ENCODE peak calls at places on chromosome 19, in nine cellular contexts. F, N, B, E, R, O, H, Y and L are unnamed samples.

GRCh38 chr19:46731584-46731983 is 14.3 kb upstream of the FKRP start:
- DNase-seq in F (no peak), N (no peak), B (no peak), E (no peak), R (no peak), O (no peak), H (peak; percentile 82), Y (no peak), L (no peak)

GRCh38 chr19:4393947-4394590 is 6.3 kb downstream of the SH3GL1 start:
- DNase-seq in F (no peak), N (peak; percentile 76), B (no peak), E (no peak), R (no peak), O (no peak), H (no peak), Y (no peak), L (no peak)

GRCh38 chr19:51321799-51322198 is 10.4 kb downstream of the IGLON5 start:
- DNase-seq in F (no peak), N (no peak), B (no peak), E (no peak), R (no peak), O (no peak), H (peak; percentile 55), Y (no peak), L (no peak)

GRCh38 chr19:18807861-18808331 is 16.8 kb upstream of the COMP start:
- DNase-seq in F (no peak), N (no peak), B (no peak), E (no peak), R (no peak), O (no peak), H (no peak), Y (no peak), L (no peak)

GRCh38 chr19:50263176-50263575 is 59.8 kb downstream of the MYH14 start:
- DNase-seq in F (no peak), N (no peak), B (no peak), E (no peak), R (no peak), O (no peak), H (no peak), Y (no peak), L (peak; percentile 35)

GRCh38 chr19:44666852-44667251 is 4.4 kb upstream of the CEACAM19 start:
- DNase-seq in F (no peak), N (no peak), B (no peak), E (no peak), R (no peak), O (no peak), H (no peak), Y (no peak), L (no peak)

GRCh38 chr19:45404557-45405434 is at the start of gene PPP1R13L:
- DNase-seq in F (peak; percentile 92), N (peak; percentile 86), B (peak; percentile 69), E (peak; percentile 57), R (peak; percentile 77), O (peak; percentile 93), H (peak; percentile 88), Y (peak; percentile 69), L (peak; percentile 95)

GRCh38 chr19:33675501-33676124 is 53.9 kb downstream of the CHST8 start:
- DNase-seq in F (no peak), N (peak; percentile 38), B (no peak), E (no peak), R (no peak), O (peak; percentile 31), H (peak; percentile 81), Y (no peak), L (peak; percentile 48)

GRCh38 chr19:50639121-50640112 is at the start of gene SYT3:
- DNase-seq in F (no peak), N (peak; percentile 87), B (no peak), E (no peak), R (no peak), O (peak; percentile 53), H (peak; percentile 79), Y (no peak), L (peak; percentile 83)

GRCh38 chr19:46393456-46394397 is 19.6 kb downstream of the CCDC8 start:
- DNase-seq in F (no peak), N (no peak), B (no peak), E (peak; percentile 38), R (no peak), O (no peak), H (peak; percentile 59), Y (peak; percentile 34), L (peak; percentile 55)

DNA sequence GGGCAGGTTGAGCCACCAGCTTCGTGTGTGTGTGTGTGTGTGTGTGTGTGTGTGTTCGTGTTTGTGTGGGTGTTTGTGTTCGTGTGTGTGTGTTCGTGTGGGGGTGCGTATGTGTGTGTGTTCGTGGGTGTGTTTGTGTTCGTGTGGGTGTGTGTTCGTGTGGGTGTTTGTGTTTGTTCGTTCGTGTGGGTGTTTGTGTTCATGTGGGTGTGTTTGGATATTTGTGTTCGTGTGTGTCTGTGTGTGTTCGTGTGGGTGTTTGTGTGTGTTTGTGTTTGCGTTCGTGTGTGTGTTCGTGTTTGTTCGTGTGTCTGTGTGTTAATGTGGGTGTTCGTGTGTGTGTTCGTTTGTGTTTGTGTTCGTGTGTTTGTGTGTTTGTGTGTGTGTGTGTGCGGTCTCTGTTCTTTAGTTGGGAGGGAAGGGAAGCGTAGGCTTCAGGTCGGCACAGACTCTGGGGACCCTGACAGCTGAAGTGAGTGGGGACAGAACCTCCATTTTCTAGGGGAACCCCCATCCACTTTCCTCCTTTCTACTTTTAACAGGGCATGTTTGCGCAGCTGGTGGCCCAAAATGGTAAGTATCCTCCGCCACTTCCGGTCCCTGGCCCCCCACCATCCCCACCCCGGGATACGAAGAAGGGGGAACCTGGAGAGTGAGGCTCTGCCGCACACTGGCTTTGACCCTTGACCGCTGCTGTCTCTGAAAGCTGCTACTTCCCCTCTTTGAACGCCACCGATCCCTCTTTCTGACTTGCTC is 1.6 kb downstream of the TNFSF9 start:
- DNase-seq in F (no peak), N (no peak), B (no peak), E (no peak), R (no peak), O (peak; percentile 73), H (peak; percentile 84), Y (no peak), L (no peak)
- H3K4me3 ChIP-seq in F (no peak overlapping the region), N (peak overlapping the region; percentile 30), B (no peak overlapping the region), E (peak overlapping the region; percentile 49), R (peak overlapping the region; percentile 70), O (peak overlapping the region; percentile 64), H (peak overlapping the region; percentile 76), Y (no peak overlapping the region), L (no peak overlapping the region)

DNA sequence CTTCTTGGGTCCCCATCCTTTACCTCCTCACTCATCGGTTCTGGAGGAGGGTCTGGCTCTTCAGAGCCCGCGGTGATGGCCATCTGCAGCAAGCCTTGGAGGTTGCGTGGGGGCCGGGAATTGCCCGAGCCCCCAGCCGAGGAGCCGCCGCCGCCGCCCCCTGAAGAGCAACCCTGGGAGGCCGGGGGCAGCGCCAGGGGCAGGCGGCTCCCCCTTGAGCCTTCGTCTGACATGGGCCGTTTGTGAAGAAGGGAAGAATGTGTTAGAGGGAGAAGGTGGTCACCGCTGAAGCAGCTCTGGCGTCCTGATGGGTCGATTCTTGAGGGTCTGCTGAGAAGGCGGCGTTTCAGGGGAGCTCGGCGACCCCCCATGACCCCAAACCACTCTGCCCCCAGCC is 536 bp downstream of the HSPBP1 start:
- DNase-seq in F (no peak), N (no peak), B (no peak), E (no peak), R (no peak), O (no peak), H (no peak), Y (no peak), L (peak; percentile 58)
- H3K4me3 ChIP-seq in F (peak overlapping the region; percentile 73), N (peak overlapping the region; percentile 81), B (peak overlapping the region; percentile 84), E (peak overlapping the region; percentile 97), R (peak overlapping the region; percentile 96), O (peak overlapping the region; percentile 50), H (peak overlapping the region; percentile 71), Y (peak overlapping the region; percentile 77), L (peak overlapping the region; percentile 82)

DNA sequence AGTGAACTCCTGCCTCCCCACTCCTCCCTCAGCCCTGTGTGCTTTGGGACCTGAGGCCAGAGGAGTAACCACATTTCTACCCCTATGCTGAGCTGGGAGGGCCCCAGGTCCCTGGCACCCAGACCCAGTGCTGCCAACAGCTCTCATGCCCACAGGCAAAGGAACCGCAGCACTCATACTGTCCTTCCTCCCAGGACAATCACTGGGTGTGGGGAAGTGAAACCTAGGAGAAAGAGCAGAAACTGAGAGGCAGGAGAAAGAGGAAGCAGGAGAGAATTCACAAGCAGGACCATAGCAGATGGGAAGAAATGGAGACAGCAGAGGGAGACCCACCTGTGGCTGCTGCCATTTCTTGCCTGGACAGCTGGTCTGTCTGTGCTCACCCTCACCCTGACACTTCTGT is 18.8 kb downstream of the CCDC97 start:
- DNase-seq in F (no peak), N (no peak), B (no peak), E (no peak), R (no peak), O (no peak), H (no peak), Y (no peak), L (no peak)
- H3K4me3 ChIP-seq in F (no peak overlapping the region), N (no peak overlapping the region), B (no peak overlapping the region), E (peak overlapping the region; percentile 64), R (no peak overlapping the region), O (peak overlapping the region; percentile 28), H (peak overlapping the region; percentile 57), Y (no peak overlapping the region), L (no peak overlapping the region)

GRCh38 chr19:39319098-39319891 is 1.4 kb downstream of the LRFN1 start:
- DNase-seq in F (no peak), N (no peak), B (no peak), E (no peak), R (no peak), O (no peak), H (no peak), Y (no peak), L (no peak)

GRCh38 chr19:39318690-39319089 is 2.0 kb downstream of the LRFN1 start:
- DNase-seq in F (no peak), N (no peak), B (no peak), E (no peak), R (no peak), O (no peak), H (no peak), Y (no peak), L (no peak)

GRCh38 chr19:39321832-39322176 is 1.1 kb upstream of the LRFN1 start:
- DNase-seq in F (no peak), N (no peak), B (no peak), E (no peak), R (no peak), O (no peak), H (no peak), Y (no peak), L (peak; percentile 9)

GRCh38 chr19:39319892-39320168 is 833 bp downstream of the LRFN1 start:
- DNase-seq in F (no peak), N (no peak), B (no peak), E (no peak), R (no peak), O (no peak), H (no peak), Y (no peak), L (no peak)

GRCh38 chr19:39320948-39321831 is 527 bp upstream of the LRFN1 start:
- DNase-seq in F (no peak), N (no peak), B (no peak), E (no peak), R (no peak), O (no peak), H (no peak), Y (no peak), L (no peak)
- H3K4me3 ChIP-seq in F (no peak overlapping the region), N (peak overlapping the region; percentile 21), B (peak overlapping the region; percentile 69), E (no peak overlapping the region), R (peak overlapping the region; percentile 31), O (peak overlapping the region; percentile 66), H (peak overlapping the region; percentile 78), Y (peak overlapping the region; percentile 20), L (no peak overlapping the region)

DNA sequence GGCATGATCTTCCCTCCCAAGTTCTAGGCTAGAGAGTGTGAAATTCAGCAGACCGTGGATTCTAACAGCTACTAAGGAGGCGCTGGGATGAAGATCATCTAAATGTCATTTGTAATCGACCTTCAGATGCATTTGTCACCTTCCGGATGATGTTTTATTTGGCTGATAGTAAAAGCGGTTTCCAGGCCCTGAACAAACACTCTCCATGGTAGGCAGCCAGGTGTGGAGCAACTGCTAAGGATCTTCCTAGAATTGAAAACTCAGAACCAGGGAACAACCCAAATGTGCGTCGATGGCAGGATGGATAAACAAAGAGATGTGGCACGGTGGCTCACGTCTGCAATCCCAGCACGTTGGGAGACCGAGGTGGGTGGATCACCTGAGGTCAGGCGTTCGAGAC is 107.2 kb upstream of the CACNA1A start:
- DNase-seq in F (no peak), N (no peak), B (no peak), E (no peak), R (no peak), O (no peak), H (no peak), Y (no peak), L (no peak)
- H3K4me3 ChIP-seq in F (no peak overlapping the region), N (no peak overlapping the region), B (no peak overlapping the region), E (no peak overlapping the region), R (no peak overlapping the region), O (no peak overlapping the region), H (no peak overlapping the region), Y (no peak overlapping the region), L (no peak overlapping the region)